ENCODE peak calls at places on chromosomes 16 and 17, in ten cellular contexts. F, T, X, V, Z, S, O, Y, A and B are unnamed samples. For H3K4me1, the result is how much of the 10 kb centered on the place peaks cover.

GRCh38 chr17:76714822-76715461 is 4.2 kb upstream of the MXRA7 start:
- DNase-seq in X (peak), F (no peak), T (peak), O (peak), V (peak), Y (no peak), Z (no peak), S (peak), A (peak), B (peak)

GRCh38 chr17:45190503-45191282 is 29.0 kb downstream of the HEXIM2 start:
- DNase-seq in F (no peak), Y (no peak), A (no peak), X (no peak), O (no peak), V (no peak), S (no peak), Z (no peak), T (no peak), B (no peak)

GRCh38 chr16:88773812-88774291 is 11.2 kb downstream of the PIEZO1 start:
- DNase-seq in X (peak), V (peak), F (peak), Z (no peak), Y (peak), T (peak), O (no peak), S (no peak), A (peak), B (peak)

GRCh38 chr17:80800775-80801391 is 190.8 kb upstream of the CHMP6 start:
- DNase-seq in F (peak), S (no peak), T (no peak), X (no peak), A (peak), Z (peak), O (no peak), Y (no peak), V (no peak), B (no peak)

GRCh38 chr16:77674888-77675287 is 47.4 kb upstream of the NUDT7 start:
- DNase-seq in X (no peak), S (no peak), V (peak), T (no peak), O (no peak), Y (peak), Z (no peak), A (no peak), F (no peak), B (no peak)

GRCh38 chr16:4244881-4245280 is 3.0 kb upstream of the SRL start:
- DNase-seq in X (peak), S (no peak), F (no peak), Y (no peak), A (peak), T (no peak), Z (no peak), V (no peak), O (no peak), B (no peak)

GRCh38 chr16:87626905-87627304 is 24.6 kb downstream of the JPH3 start:
- DNase-seq in S (no peak), Z (no peak), X (no peak), A (no peak), Y (no peak), T (no peak), V (no peak), O (no peak), F (no peak), B (no peak)

GRCh38 chr17:37506678-37507077 is 17.0 kb downstream of the DUSP14 start:
- DNase-seq in V (peak), F (no peak), Z (no peak), O (no peak), A (peak), T (peak), Y (peak), X (peak), S (no peak), B (no peak)

GRCh38 chr17:63450551-63450950 is 4.4 kb upstream of the CYB561 start:
- DNase-seq in V (peak), A (no peak), Y (peak), X (no peak), Z (no peak), S (peak), F (no peak), O (no peak), T (no peak), B (no peak)

GRCh38 chr16:77376358-77376757 is 58.5 kb downstream of the ADAMTS18 start:
- DNase-seq in S (no peak), Z (no peak), A (peak), V (peak), O (no peak), F (no peak), T (no peak), X (peak), Y (no peak), B (no peak)

GRCh38 chr17:62164712-62165377 is 99.8 kb upstream of the MED13 start:
- DNase-seq in F (no peak), A (no peak), O (no peak), V (no peak), Z (no peak), S (no peak), X (no peak), T (no peak), Y (no peak), B (no peak)

GRCh38 chr17:6443692-6444572 is at the start of gene PIMREG:
- DNase-seq in A (peak), Y (peak), Z (peak), V (peak), T (peak), S (peak), X (peak), F (peak), O (peak), B (peak)

GRCh38 chr16:30893744-30894539 is at the start of gene BCL7C:
- DNase-seq in T (peak), V (peak), O (peak), Y (peak), A (peak), Z (peak), F (peak), S (peak), X (peak), B (peak)

GRCh38 chr17:66386789-66387351 is 84.5 kb downstream of the PRKCA start:
- DNase-seq in V (no peak), F (no peak), T (no peak), A (no peak), X (no peak), Y (peak), S (no peak), O (no peak), Z (no peak), B (no peak)

GRCh38 chr16:69131749-69132423 is 502 bp downstream of the CHTF8 start:
- DNase-seq in Z (peak), T (peak), A (peak), O (peak), Y (peak), V (peak), F (peak), S (peak), X (peak), B (peak)

GRCh38 chr16:69112285-69113129 is 7.1 kb downstream of the HAS3 start:
- DNase-seq in F (peak), Z (peak), T (peak), A (peak), S (peak), X (peak), V (peak), O (peak), Y (no peak), B (peak)

GRCh38 chr17:51820252-51820651 is 338.3 kb downstream of the CA10 start:
- DNase-seq in O (no peak), A (no peak), V (no peak), T (no peak), X (no peak), F (no peak), Y (no peak), Z (no peak), S (no peak), B (no peak)

GRCh38 chr17:61465550-61466237 is 13.5 kb downstream of the TBX4 start:
- DNase-seq in A (peak), T (no peak), F (peak), V (no peak), X (no peak), O (no peak), Y (no peak), Z (peak), S (no peak), B (no peak)

GRCh38 chr16:87057291-87057881 is 259.8 kb downstream of the C16orf95 start:
- DNase-seq in A (peak), T (peak), V (peak), O (no peak), Z (no peak), Y (no peak), F (no peak), X (peak), S (no peak), B (no peak)

DNA sequence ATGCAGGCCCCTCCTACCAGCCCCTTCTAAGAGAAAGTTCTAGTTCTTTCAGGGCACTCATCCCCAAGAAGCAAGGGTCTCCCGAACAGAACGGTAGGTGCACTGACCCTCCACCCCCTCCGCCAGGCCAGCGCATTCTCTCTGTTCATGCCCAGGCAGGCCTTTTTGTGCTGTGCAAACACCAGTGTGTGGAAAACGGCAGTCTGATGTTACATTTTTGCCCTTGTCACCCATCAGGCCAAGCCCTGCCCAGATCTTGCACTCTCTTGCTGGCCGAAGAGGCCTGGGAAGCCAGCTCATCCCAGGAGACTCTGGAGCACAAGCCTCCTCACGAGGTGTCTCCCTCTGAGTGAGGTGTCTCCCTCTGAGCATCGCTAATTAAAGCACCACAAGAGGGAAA is 16.1 kb upstream of the MTSS2 start:
- DNase-seq in V (no peak), F (no peak), X (no peak), Z (no peak), S (no peak), O (no peak), Y (no peak), T (no peak), A (no peak), B (no peak)
- H3K4me1 ChIP-seq in V (half or more), F (under half), X (under half), Z (half or more), S (under half), O (under half), Y (half or more), T (under half), A (under half), B (half or more)

GRCh38 chr16:67173808-67174705 is 3.7 kb downstream of the NOL3 start:
- DNase-seq in X (peak), Z (peak), S (peak), A (peak), Y (peak), F (peak), O (peak), V (peak), T (peak), B (peak)
- H3K4me3 ChIP-seq in X (peak), Z (peak), S (peak), A (peak), Y (peak), F (peak), O (peak), V (peak), T (peak), B (peak)

DNA sequence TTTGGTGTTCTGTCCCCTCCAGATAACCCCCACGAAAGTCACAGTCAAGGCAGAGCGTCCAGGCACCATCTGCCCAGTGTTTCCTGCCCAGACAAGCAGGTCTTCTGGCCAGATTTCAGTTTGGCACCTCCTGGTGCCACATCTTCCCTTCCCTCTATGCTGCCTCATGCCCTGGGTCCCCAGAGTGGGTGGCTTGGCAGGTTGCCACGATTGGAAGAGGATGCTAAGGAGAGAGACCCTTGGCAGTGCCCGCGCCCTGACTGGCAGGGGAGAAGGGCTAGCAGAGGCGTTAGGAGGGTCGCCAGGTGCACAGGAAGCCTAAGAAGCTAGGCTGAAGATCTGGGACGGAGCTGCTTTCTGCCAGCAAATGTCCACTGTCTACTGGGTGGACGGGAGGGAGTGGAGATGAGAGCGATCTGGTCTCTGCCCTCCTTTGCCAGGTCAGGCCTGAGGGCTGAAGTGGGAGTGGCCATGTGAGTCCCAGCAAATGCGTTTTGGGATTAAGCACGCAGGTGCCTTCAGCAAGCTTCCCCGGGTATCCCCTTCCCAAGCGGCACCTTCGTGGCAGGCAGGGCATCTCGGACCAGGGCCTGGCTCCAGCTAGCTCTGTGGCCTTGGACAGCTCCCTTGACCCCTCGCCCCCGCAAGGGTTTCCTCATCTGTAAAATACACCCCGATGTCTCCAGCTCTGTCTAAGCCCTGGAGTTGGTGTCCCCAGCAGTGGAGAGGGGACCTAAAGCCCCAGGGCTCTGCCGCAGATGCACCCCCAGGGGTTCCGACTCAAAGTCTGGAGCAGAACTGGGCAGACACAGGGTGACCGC is 13.4 kb upstream of the CD300A start:
- DNase-seq in Y (no peak), A (peak), O (no peak), S (no peak), V (no peak), Z (peak), X (no peak), F (no peak), T (peak), B (no peak)
- H3K4me1 ChIP-seq in Y (under half), A (under half), O (under half), S (under half), V (under half), Z (half or more), X (under half), F (under half), T (under half), B (half or more)

GRCh38 chr16:56616608-56617211 is 8.3 kb downstream of the MT2A start:
- DNase-seq in S (no peak), F (no peak), Y (no peak), X (no peak), V (no peak), T (no peak), Z (peak), O (no peak), A (no peak), B (no peak)
- H3K4me3 ChIP-seq in S (peak), F (peak), Y (peak), X (peak), V (peak), T (peak), Z (peak), O (peak), A (peak), B (peak)

GRCh38 chr17:17696075-17696474 is 14.8 kb downstream of the RAI1 start:
- DNase-seq in S (no peak), Z (no peak), T (no peak), V (no peak), X (no peak), Y (no peak), A (no peak), O (no peak), F (no peak), B (no peak)
- H3K4me1 ChIP-seq in S (half or more), Z (half or more), T (half or more), V (under half), X (half or more), Y (half or more), A (under half), O (under half), F (half or more), B (half or more)

GRCh38 chr16:89921699-89922476 is 1.3 kb upstream of the TUBB3 start:
- DNase-seq in X (peak), A (peak), Z (peak), S (peak), V (peak), T (peak), Y (peak), O (no peak), F (peak), B (peak)
- H3K4me3 ChIP-seq in X (peak), A (peak), Z (no peak), S (peak), V (peak), T (peak), Y (peak), O (peak), F (peak), B (peak)